ENCODE peak calls at places on chromosomes 12 and 14, in nine cellular contexts. C is gastrocnemius medialis, K is A549, D is ovary, N is HCT116, F is body of pancreas, W is spleen, B is Peyer's patch, Q is uterus. X is an unnamed sample.
A peak's percentile ranks its signal among the peaks of the same experiment; 100 is the strongest.

GRCh38 chr14:101334656-101335055 is 226.6 kb upstream of the DIO3 start:
- DNase-seq in C (no peak), K (no peak), D (no peak), N (no peak), F (no peak), W (no peak), B (no peak), Q (no peak), X (no peak)

GRCh38 chr14:20682435-20683124 is 1.8 kb upstream of the RNASE4 start:
- DNase-seq in C (peak; percentile 85), K (peak; percentile 81), D (peak; percentile 92), N (peak; percentile 88), F (peak; percentile 90), W (peak; percentile 94), B (peak; percentile 94), Q (peak; percentile 93), X (peak; percentile 31)

GRCh38 chr12:27807063-27807703 is 27.1 kb upstream of the MANSC4 start:
- DNase-seq in C (no peak), K (no peak), D (no peak), N (no peak), F (no peak), W (no peak), B (no peak), Q (no peak), X (no peak)

GRCh38 chr14:22448905-22449611 is 140.0 kb downstream of the DAD1 start:
- DNase-seq in C (peak; percentile 22), K (no peak), D (no peak), N (no peak), F (no peak), W (no peak), B (no peak), Q (no peak), X (no peak)

GRCh38 chr14:76884853-76885276 is 58.7 kb downstream of the LRRC74A start:
- DNase-seq in C (no peak), K (no peak), D (no peak), N (no peak), F (no peak), W (peak; percentile 82), B (no peak), Q (peak; percentile 48), X (no peak)

GRCh38 chr12:56243731-56244181 is 13.9 kb downstream of the SLC39A5 start:
- DNase-seq in C (no peak), K (no peak), D (no peak), N (no peak), F (peak; percentile 86), W (no peak), B (no peak), Q (no peak), X (no peak)

GRCh38 chr14:26180221-26180620 is 417.6 kb downstream of the NOVA1 start:
- DNase-seq in C (no peak), K (no peak), D (no peak), N (no peak), F (no peak), W (no peak), B (no peak), Q (no peak), X (no peak)

GRCh38 chr14:66645716-66646115 is 137.8 kb downstream of the GPHN start:
- DNase-seq in C (no peak), K (no peak), D (no peak), N (no peak), F (no peak), W (no peak), B (no peak), Q (no peak), X (no peak)

GRCh38 chr12:99959549-99960170 is 25.1 kb downstream of the ANKS1B start:
- DNase-seq in C (no peak), K (peak; percentile 66), D (no peak), N (no peak), F (no peak), W (no peak), B (no peak), Q (no peak), X (no peak)

GRCh38 chr14:78022059-78022458 is 148.1 kb upstream of the NRXN3 start:
- DNase-seq in C (peak; percentile 33), K (peak; percentile 38), D (no peak), N (peak; percentile 67), F (peak; percentile 39), W (no peak), B (peak; percentile 63), Q (no peak), X (no peak)

GRCh38 chr14:25537846-25538455 is 488.0 kb upstream of the STXBP6 start:
- DNase-seq in C (no peak), K (no peak), D (no peak), N (no peak), F (peak; percentile 42), W (no peak), B (no peak), Q (no peak), X (no peak)

GRCh38 chr12:108967869-108968540 is 52.9 kb downstream of the SVOP start:
- DNase-seq in C (no peak), K (peak; percentile 56), D (no peak), N (peak; percentile 40), F (no peak), W (no peak), B (no peak), Q (no peak), X (no peak)

GRCh38 chr12:82730832-82731497 is 44.3 kb downstream of the TMTC2 start:
- DNase-seq in C (no peak), K (no peak), D (no peak), N (no peak), F (no peak), W (no peak), B (no peak), Q (no peak), X (no peak)

GRCh38 chr12:121811434-121812319 is 7.9 kb downstream of the SETD1B start:
- DNase-seq in C (peak; percentile 71), K (peak; percentile 70), D (peak; percentile 87), N (no peak), F (peak; percentile 77), W (peak; percentile 94), B (peak; percentile 82), Q (peak; percentile 69), X (no peak)

DNA sequence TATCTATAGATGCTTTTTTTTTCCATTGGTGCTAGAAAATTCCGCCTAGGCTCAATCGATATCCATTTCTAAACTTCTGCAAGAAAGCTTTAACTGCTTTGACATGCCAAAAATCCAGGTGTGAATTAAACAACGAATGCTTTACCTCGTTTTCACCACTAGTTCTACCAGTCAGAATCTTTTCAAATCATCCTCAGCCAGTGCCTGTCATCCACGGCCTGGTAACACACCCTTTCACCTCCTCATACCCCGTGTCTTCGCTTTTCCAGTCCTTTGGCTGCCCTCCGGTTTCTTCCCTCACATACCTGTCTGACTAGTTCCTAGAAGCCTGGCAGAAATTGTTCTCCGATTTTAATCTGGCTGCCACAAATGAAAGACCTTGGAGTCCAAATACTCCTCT is 1.4 kb upstream of the PHC1 start:
- DNase-seq in C (no peak), K (peak; percentile 36), D (no peak), N (no peak), F (peak; percentile 27), W (no peak), B (no peak), Q (no peak), X (no peak)
- TF ChIP-seq POLR2A in C (no peak), K (no peak), D (no peak), N (no peak), F (no peak), W (no peak), B (no peak), Q (no peak), X (no peak)

GRCh38 chr12:68638171-68638570 is 27.5 kb downstream of the RAP1B start:
- DNase-seq in C (no peak), K (no peak), D (no peak), N (no peak), F (no peak), W (no peak), B (no peak), Q (no peak), X (no peak)
- H3K27ac ChIP-seq in C (no peak overlapping the region), K (no peak overlapping the region), D (no peak overlapping the region), N (no peak overlapping the region), F (no peak overlapping the region), W (peak overlapping the region; percentile 19), B (no peak overlapping the region), Q (no peak overlapping the region), X (no peak overlapping the region)

DNA sequence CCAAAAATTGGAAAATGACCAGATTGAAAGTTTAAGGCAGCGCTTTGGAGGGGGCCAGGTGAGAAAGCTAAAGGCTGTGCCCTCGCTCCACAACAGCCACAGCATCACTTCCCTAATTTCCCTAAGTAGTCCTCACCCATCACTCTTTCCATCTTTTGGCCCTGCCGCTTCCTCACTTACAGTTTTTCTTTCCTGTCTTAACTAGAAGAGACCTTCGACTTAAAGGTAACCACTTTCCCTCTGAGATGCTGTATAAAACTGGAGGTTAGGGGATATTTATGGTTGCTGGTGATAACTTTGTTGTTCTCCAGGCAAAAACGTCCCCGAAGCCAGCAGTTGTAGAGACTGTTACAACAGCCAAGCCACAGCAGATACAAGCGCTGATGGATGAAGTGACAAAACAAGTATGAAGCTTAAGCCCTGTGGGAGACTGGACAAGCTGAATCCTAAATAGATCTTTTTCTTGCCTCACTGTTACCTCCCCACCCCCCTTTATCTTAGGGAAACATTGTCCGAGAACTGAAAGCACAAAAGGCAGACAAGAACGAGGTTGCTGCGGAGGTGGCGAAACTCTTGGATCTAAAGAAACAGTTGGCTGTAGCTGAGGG is 4.3 kb downstream of the DDIT3 start:
- DNase-seq in C (no peak), K (no peak), D (no peak), N (no peak), F (no peak), W (no peak), B (no peak), Q (no peak), X (no peak)
- TF ChIP-seq POLR2A in C (no peak), K (no peak), D (no peak), N (no peak), F (no peak), W (no peak), B (no peak), Q (no peak), X (no peak)

DNA sequence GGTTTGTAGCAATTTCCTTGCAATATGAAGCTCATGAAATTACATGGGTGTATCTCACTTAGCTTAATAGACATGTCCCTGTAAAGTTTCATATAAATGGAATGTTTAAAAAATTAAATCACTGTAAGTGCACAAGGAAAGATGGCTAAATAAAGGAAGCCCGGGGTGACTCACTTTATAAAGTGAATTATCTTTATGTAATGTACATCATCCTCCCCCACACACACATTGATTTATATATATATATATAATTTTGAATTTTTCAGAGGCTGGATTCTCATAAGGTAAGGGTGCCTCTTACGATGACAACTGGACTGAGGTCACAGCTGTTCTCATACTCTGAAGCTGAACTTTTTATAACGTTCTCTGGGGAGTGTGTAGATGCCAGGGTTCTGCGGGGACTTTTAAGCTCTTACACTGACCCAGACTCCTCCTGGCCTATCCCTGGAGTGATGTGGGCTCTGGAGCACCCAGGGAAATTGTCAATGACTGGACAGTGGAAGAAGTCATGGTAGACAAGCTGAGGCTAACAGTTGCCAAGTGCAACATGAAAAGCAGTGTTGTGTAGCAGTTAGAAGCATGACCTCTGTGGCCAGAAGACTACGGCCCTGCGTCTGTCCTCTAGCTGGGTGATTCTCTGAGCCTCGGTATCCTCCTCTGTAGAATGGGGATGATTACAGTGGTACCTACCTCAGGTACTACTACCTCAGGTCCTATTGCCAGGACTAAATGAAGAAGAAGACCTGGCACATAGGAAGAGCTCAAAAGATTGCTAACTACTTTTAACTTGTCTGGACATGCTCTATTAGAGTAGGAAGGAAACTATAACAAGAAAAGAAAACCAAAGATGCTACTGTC is 108.5 kb upstream of the HIF1A start:
- DNase-seq in C (no peak), K (no peak), D (no peak), N (no peak), F (no peak), W (no peak), B (no peak), Q (no peak), X (no peak)
- H3K27ac ChIP-seq in C (peak overlapping the region; percentile 45), K (peak overlapping the region; percentile 84), D (no peak overlapping the region), N (no peak overlapping the region), F (peak overlapping the region; percentile 58), W (peak overlapping the region; percentile 90), B (peak overlapping the region; percentile 40), Q (peak overlapping the region; percentile 70), X (peak overlapping the region; percentile 85)

GRCh38 chr12:120534203-120534702 is at the start of gene RNF10:
- DNase-seq in C (peak; percentile 82), K (peak; percentile 96), D (peak; percentile 83), N (peak; percentile 87), F (peak; percentile 80), W (peak; percentile 93), B (peak; percentile 92), Q (peak; percentile 83), X (peak; percentile 21)
- TF ChIP-seq POLR2A in C (peak; percentile 99), K (peak; percentile 97), D (peak; percentile 96), N (peak; percentile 94), F (peak; percentile 91), W (peak; percentile 93), B (peak; percentile 98), Q (peak; percentile 95), X (no peak)